ENCODE peak calls at places on chromosomes 4 and X, in five cellular contexts. C, I, Y, R and X are unnamed samples.

GRCh38 chr4:67236793-67237192 is 308.5 kb downstream of the CENPC start:
- DNase-seq in R (no peak), I (no peak), Y (no peak), C (no peak), X (no peak)

GRCh38 chr4:111842336-111842735 is 302.9 kb upstream of the FAM241A start:
- DNase-seq in R (no peak), Y (no peak), C (no peak), I (peak), X (no peak)

GRCh38 chrX:153709726-153710674 is 14.2 kb downstream of the BCAP31 start:
- DNase-seq in I (no peak), Y (no peak), C (no peak), R (no peak), X (no peak)

GRCh38 chrX:10119399-10119990 is 37.3 kb upstream of the CLCN4 start:
- DNase-seq in R (peak), C (peak), I (peak), Y (peak), X (peak)

GRCh38 chrX:5236749-5237148 is 991.9 kb downstream of the NLGN4X start:
- DNase-seq in I (no peak), R (no peak), Y (no peak), C (no peak), X (no peak)

GRCh38 chrX:38796926-38797325 is 4.3 kb upstream of the MID1IP1 start:
- DNase-seq in Y (no peak), I (peak), C (peak), R (no peak), X (no peak)

GRCh38 chrX:151871244-151871643 is 41.4 kb upstream of the MAGEA4 start:
- DNase-seq in R (no peak), I (peak), Y (no peak), C (peak), X (no peak)

GRCh38 chr4:156962551-156962974 is 9.0 kb downstream of the PDGFC start:
- DNase-seq in Y (no peak), R (no peak), C (peak), I (peak), X (no peak)

GRCh38 chr4:152920768-152921167 is 15.4 kb upstream of the FHDC1 start:
- DNase-seq in C (no peak), R (no peak), I (peak), Y (no peak), X (no peak)

GRCh38 chr4:100828986-100829685 is 311.3 kb upstream of the EMCN start:
- DNase-seq in C (peak), I (peak), R (no peak), Y (no peak), X (no peak)

GRCh38 chrX:154516655-154517100 is 646 bp upstream of the FAM3A start:
- DNase-seq in R (no peak), Y (no peak), I (peak), C (no peak), X (peak)

GRCh38 chr4:102586644-102587021 is 85.5 kb downstream of the NFKB1 start:
- DNase-seq in Y (no peak), R (peak), I (no peak), C (no peak), X (no peak)

GRCh38 chr4:185018834-185019450 is 652 bp downstream of the HELT start:
- DNase-seq in Y (no peak), R (no peak), C (no peak), I (no peak), X (no peak)

GRCh38 chr4:83356899-83357661 is 22.4 kb upstream of the HPSE start:
- DNase-seq in C (peak), I (peak), Y (no peak), R (no peak), X (no peak)